ENCODE peak calls at places on chromosomes 11 and 22, in four cellular contexts. K, G, C and L are unnamed samples.
A peak's percentile ranks its signal among the peaks of the same experiment; 100 is the strongest.

GRCh38 chr11:78022397-78023396 is at the start of gene KCTD14:
- DNase-seq in C (no peak), K (no peak), G (no peak), L (no peak)

GRCh38 chr11:127049486-127049885 is 48.9 kb upstream of the KIRREL3 start:
- DNase-seq in C (no peak), G (no peak), K (no peak), L (no peak)

GRCh38 chr11:77821349-77821851 is 456 bp downstream of the AAMDC start:
- DNase-seq in K (no peak), C (no peak), G (peak; percentile 12), L (no peak)

GRCh38 chr11:123301696-123302400 is 106.8 kb upstream of the CLMP start:
- DNase-seq in K (peak; percentile 48), G (peak; percentile 89), C (no peak), L (no peak)

GRCh38 chr11:111386611-111387150 is 7.6 kb upstream of the POU2AF1 start:
- DNase-seq in G (no peak), C (no peak), K (no peak), L (no peak)

GRCh38 chr22:19886605-19887250 is 32.1 kb upstream of the GNB1L start:
- DNase-seq in G (peak; percentile 3), K (no peak), C (peak; percentile 69), L (no peak)

GRCh38 chr11:3894128-3894731 is 38.8 kb downstream of the STIM1 start:
- DNase-seq in G (no peak), C (no peak), K (no peak), L (no peak)

GRCh38 chr11:34179026-34179675 is 73.7 kb downstream of the NAT10 start:
- DNase-seq in K (no peak), G (no peak), C (no peak), L (no peak)

GRCh38 chr11:119635041-119635745 is 93.8 kb downstream of the NECTIN1 start:
- DNase-seq in G (no peak), K (no peak), C (no peak), L (no peak)

GRCh38 chr11:95544095-95544795 is 245.3 kb downstream of the FAM76B start:
- DNase-seq in G (no peak), C (no peak), K (no peak), L (peak; percentile 17)

GRCh38 chr22:38067028-38067415 is 9.8 kb downstream of the PICK1 start:
- DNase-seq in C (no peak), G (no peak), K (no peak), L (no peak)

GRCh38 chr22:49236541-49237075 is 591.1 kb downstream of the BRD1 start:
- DNase-seq in G (no peak), C (no peak), K (no peak), L (no peak)

GRCh38 chr11:69130586-69131566 is 24.9 kb upstream of the SMIM38 start:
- DNase-seq in C (no peak), G (no peak), K (no peak), L (no peak)

GRCh38 chr11:79371152-79371551 is 69.7 kb downstream of the TENM4 start:
- DNase-seq in K (no peak), C (no peak), G (no peak), L (no peak)

GRCh38 chr11:22792497-22792896 is 37.1 kb downstream of the SVIP start:
- DNase-seq in C (no peak), G (no peak), K (peak; percentile 71), L (no peak)

GRCh38 chr11:62602141-62603071 is 741 bp upstream of the MTA2 start:
- DNase-seq in G (no peak), K (peak; percentile 71), C (no peak), L (no peak)

GRCh38 chr11:123180574-123180973 is 14.5 kb downstream of the CLMP start:
- DNase-seq in G (no peak), K (no peak), C (no peak), L (no peak)

GRCh38 chr22:19448739-19449421 is 1.4 kb upstream of the C22orf39 start:
- DNase-seq in G (no peak), K (no peak), C (no peak), L (no peak)

GRCh38 chr11:4697583-4697982 is at the start of gene OR51E2:
- DNase-seq in C (no peak), G (no peak), K (no peak), L (peak; percentile 58)

GRCh38 chr11:57639321-57640067 is 10.2 kb downstream of the YPEL4 start:
- DNase-seq in K (no peak), C (no peak), G (peak; percentile 28), L (no peak)

GRCh38 chr11:57640068-57640800 is 9.5 kb downstream of the YPEL4 start:
- DNase-seq in K (no peak), C (no peak), G (no peak), L (no peak)

GRCh38 chr11:57638811-57639320 is 10.8 kb downstream of the YPEL4 start:
- DNase-seq in G (no peak), K (no peak), C (no peak), L (no peak)

GRCh38 chr11:57641426-57641825 is 8.3 kb downstream of the YPEL4 start:
- DNase-seq in G (no peak), C (peak; percentile 47), K (no peak), L (no peak)

DNA sequence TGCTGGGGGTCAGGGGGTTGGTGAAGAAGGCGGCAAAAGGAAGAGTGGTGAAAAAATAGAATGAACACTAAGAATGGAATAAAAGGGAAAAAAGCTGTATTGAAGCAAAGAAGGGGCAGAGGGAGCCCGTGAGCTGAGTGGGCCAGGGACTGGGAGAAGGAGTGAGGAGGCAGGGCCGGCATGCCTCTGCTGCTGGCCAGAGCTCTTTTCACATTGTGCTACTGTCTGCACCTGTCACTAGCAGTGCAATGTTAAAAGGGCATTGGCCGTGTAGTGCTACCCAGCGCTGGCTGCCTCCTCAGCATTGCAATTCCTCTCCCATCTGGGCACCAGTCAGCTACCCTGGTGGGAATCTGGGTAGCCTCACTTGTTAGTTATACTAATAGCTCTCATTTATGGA is 8.7 kb downstream of the YPEL4 start:
- DNase-seq in K (no peak), G (peak; percentile 31), C (no peak), L (no peak)
- TF ChIP-seq CTCF in K (no peak), G (peak; percentile 22), C (peak; percentile 57), L (peak; percentile 54)

DNA sequence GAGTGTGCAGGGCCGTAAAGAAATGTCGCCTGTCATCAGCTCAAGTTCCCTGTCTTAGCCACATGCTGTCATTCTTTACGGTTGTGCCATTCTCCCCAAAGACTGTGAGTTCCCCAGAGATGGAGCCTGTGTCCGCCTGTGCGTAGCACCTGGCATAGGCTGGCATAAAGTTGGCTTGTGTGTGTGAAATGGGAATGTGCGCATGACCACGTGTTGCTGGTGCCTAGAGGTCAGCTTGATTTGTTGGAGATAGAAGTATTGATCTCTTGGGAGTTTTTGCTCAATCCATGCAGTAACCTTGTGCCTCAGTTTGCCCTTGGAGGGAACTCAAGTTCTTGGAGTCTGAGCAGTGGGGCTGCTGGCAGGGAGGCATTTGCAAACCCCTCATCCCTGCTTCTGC is 9.4 kb downstream of the CHADL start:
- DNase-seq in C (no peak), G (no peak), K (no peak), L (no peak)
- TF ChIP-seq CTCF in C (no peak), G (no peak), K (no peak), L (no peak)

GRCh38 chr11:13207270-13207664 is 70.3 kb upstream of the BMAL1 start:
- DNase-seq in K (no peak), G (no peak), C (no peak), L (no peak)
- TF ChIP-seq CTCF in K (no peak), G (no peak), C (no peak), L (no peak)

GRCh38 chr11:113873241-113873626 is 2.1 kb downstream of the USP28 start:
- DNase-seq in C (no peak), K (no peak), G (no peak), L (no peak)

GRCh38 chr11:113874920-113875413 is 405 bp downstream of the USP28 start:
- DNase-seq in G (no peak), C (no peak), K (no peak), L (no peak)

GRCh38 chr11:113874096-113874919 is 1.1 kb downstream of the USP28 start:
- DNase-seq in C (no peak), G (no peak), K (no peak), L (no peak)

GRCh38 chr11:113867843-113868503 is 7.4 kb downstream of the USP28 start:
- DNase-seq in G (no peak), K (no peak), C (no peak), L (no peak)

GRCh38 chr11:113871331-113871730 is 4.0 kb downstream of the USP28 start:
- DNase-seq in K (no peak), G (no peak), C (no peak), L (no peak)
- TF ChIP-seq CTCF in K (no peak), G (no peak), C (no peak), L (no peak)

DNA sequence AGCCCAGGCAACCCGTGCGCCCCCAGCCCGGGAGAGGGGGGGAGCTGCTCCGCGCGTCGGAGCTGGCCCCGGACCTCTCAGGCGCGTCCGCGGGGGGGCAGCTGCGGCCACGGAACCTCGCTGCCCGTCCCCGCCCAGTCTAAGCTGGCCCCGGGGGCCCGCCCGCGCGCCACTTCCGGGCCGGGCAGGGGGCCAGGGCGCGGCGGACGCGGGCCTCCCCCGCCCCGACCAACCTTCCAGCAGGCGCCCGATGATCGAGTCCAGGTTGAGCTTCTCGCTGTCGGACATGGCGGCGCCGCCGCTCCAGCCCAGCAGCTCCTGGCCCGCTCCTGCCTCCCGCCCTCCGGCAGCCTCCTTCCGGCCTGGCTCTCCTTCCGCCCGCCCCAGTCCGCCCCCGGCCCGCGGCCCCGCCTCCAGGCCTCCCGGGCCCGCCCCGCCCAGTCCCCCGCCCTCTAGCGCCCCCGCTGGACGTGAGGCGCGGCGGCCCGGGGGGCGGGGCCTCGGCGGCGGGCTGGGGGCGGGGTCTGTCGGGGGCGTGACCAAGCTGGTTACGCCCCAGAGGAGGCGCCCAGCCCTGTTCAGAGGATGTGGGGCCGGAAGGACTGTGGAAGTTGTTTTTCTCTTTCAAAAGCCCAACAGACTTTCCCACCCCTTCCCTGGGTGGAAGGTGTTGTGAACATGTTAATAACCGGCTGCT is at the start of gene PPP1CA:
- DNase-seq in C (peak; percentile 38), G (peak; percentile 97), K (peak; percentile 91), L (no peak)
- TF ChIP-seq CTCF in C (peak; percentile 17), G (no peak), K (peak; percentile 31), L (peak; percentile 33)

DNA sequence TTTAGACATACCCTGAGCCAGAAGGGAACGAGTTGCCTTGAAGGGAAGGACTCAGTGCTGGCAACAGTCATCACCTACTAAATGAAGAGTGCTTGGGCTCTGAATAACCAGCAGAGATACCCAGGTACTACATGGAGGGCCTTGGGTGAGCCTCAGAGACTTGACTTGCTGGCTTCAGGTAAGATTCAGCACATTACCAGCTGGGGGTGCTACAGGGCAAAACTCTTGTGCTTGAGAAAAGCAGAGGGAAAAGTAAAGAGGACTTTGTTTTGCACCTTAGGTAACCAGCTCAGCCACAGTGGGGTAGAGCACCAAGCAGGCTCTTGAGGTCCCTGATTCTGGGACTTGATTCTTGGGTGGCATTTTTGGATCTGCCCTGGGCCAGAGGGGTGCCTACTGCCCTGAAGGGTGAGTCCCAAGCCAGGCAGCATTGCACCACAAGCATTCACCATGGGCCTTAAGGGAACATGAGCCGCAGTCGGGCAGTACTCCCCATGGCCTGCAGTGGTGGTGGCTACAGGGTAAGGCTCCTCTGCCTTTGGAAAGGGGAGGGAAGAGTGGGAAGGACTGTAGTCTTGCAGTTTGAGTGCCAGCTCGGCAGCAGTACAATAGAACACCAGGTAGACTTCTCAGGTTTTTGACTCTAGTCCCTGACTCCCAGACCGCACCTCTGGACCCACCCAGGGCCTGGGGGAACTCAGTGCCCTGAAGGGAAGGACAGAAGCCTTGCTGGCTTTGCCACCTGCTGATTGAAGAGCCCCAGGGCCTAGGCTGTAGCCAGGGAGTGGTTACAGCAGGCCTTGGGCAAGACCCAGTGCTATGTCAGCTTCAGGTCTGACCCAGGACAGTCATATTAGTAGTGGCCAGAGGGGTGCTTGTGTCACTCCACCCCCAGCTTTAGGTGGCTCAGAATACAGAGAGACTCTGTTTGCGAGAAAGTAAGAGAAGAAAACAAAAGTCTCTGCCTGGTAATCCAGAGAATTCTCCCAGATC is 22.7 kb upstream of the PLEKHA7 start:
- DNase-seq in C (no peak), K (no peak), G (no peak), L (no peak)
- TF ChIP-seq CTCF in C (no peak), K (no peak), G (no peak), L (no peak)